ENCODE peak calls at places on chromosomes 4 and X, in four cellular contexts. P is GM12878, L is K562, E is H1. H is an unnamed sample.

GRCh38 chr4:71709961-71710360 is 73.9 kb downstream of the GC start:
- DNase-seq in E (no peak), P (no peak), L (peak), H (no peak)

GRCh38 chr4:2743518-2744445 is 12.4 kb downstream of the TNIP2 start:
- DNase-seq in L (no peak), P (no peak), E (no peak), H (no peak)

GRCh38 chr4:6562931-6563901 is 11.8 kb upstream of the MAN2B2 start:
- DNase-seq in E (no peak), L (no peak), P (no peak), H (no peak)

GRCh38 chr4:40121515-40121914 is 64.9 kb downstream of the N4BP2 start:
- DNase-seq in E (no peak), L (peak), P (peak), H (peak)

GRCh38 chr4:59341506-59341905 is 1858.6 kb upstream of the ADGRL3 start:
- DNase-seq in E (no peak), L (no peak), P (no peak), H (no peak)

GRCh38 chrX:150977411-150978162 is 5.5 kb upstream of the HMGB3 start:
- DNase-seq in E (no peak), P (no peak), L (no peak), H (no peak)

GRCh38 chr4:8291036-8291682 is 21.6 kb downstream of the HTRA3 start:
- DNase-seq in L (no peak), P (no peak), E (no peak), H (no peak)

GRCh38 chrX:68895339-68896250 is 66.8 kb downstream of the EFNB1 start:
- DNase-seq in E (no peak), L (peak), P (no peak), H (peak)

GRCh38 chrX:65587616-65588526 is 53.3 kb upstream of the LAS1L start:
- DNase-seq in E (no peak), L (peak), P (no peak), H (peak)

GRCh38 chr4:155001229-155001628 is 207.2 kb upstream of the NPY2R start:
- DNase-seq in E (no peak), L (no peak), P (no peak), H (no peak)

GRCh38 chr4:56977321-56978012 is at the start of gene NOA1:
- DNase-seq in E (peak), L (peak), P (peak), H (peak)

GRCh38 chr4:174714393-174715211 is 114.4 kb downstream of the GLRA3 start:
- DNase-seq in E (peak), L (peak), P (no peak), H (peak)

GRCh38 chrX:54639018-54639345 is 109.0 kb downstream of the GNL3L start:
- DNase-seq in E (no peak), P (no peak), L (no peak), H (no peak)

GRCh38 chrX:113529425-113530013 is 688.9 kb upstream of the AMOT start:
- DNase-seq in P (no peak), L (no peak), E (no peak), H (no peak)

GRCh38 chr4:169940460-169940859 is 85.7 kb downstream of the MFAP3L start:
- DNase-seq in P (no peak), L (no peak), E (no peak), H (no peak)

GRCh38 chr4:40283413-40283812 is 51.7 kb upstream of the CHRNA9 start:
- DNase-seq in E (no peak), P (no peak), L (no peak), H (no peak)

GRCh38 chrX:66039916-66040315 is at the start of gene VSIG4:
- DNase-seq in E (no peak), P (no peak), L (no peak), H (no peak)

GRCh38 chr4:11719879-11720278 is 291.2 kb upstream of the HS3ST1 start:
- DNase-seq in P (no peak), L (no peak), E (no peak), H (no peak)

GRCh38 chrX:13471269-13471668 is 98.1 kb upstream of the EGFL6 start:
- DNase-seq in L (peak), P (no peak), E (no peak), H (no peak)

GRCh38 chrX:140712413-140713173 is 3.0 kb downstream of the LINC00632 start:
- DNase-seq in P (no peak), L (no peak), E (peak), H (peak)

GRCh38 chr4:67084801-67085200 is 460.5 kb downstream of the CENPC start:
- DNase-seq in E (no peak), P (no peak), L (no peak), H (no peak)

GRCh38 chrX:106023947-106024346 is 14.6 kb downstream of the SERPINA7 start:
- DNase-seq in P (no peak), L (no peak), E (no peak), H (no peak)

GRCh38 chr4:170230242-170230641 is 140.5 kb upstream of the AADAT start:
- DNase-seq in E (no peak), P (no peak), L (no peak), H (no peak)

GRCh38 chrX:95076449-95076848 is 1402.4 kb downstream of the FAM133A start:
- DNase-seq in P (no peak), L (peak), E (no peak), H (peak)

GRCh38 chr4:14222630-14223029 is 595.1 kb upstream of the BOD1L1 start:
- DNase-seq in P (no peak), L (no peak), E (no peak), H (no peak)

GRCh38 chr4:147933316-147933715 is 201.4 kb downstream of the ARHGAP10 start:
- DNase-seq in L (no peak), P (no peak), E (no peak), H (peak)

GRCh38 chrX:44733931-44734330 is 109.9 kb upstream of the DUSP21 start:
- DNase-seq in L (no peak), E (no peak), P (no peak), H (peak)

GRCh38 chr4:67891645-67892044 is 7.8 kb upstream of the TMPRSS11D start:
- DNase-seq in E (no peak), P (no peak), L (no peak), H (no peak)

GRCh38 chr4:7395635-7396034 is 39.1 kb downstream of the PSAPL1 start:
- DNase-seq in P (no peak), L (no peak), E (no peak), H (no peak)

GRCh38 chrX:1165535-1166196 is 46.8 kb downstream of the CRLF2 start:
- DNase-seq in P (no peak), E (no peak), L (no peak), H (no peak)

GRCh38 chr4:10115657-10116624 is 658 bp downstream of the WDR1 start:
- DNase-seq in P (peak), E (no peak), L (peak), H (no peak)

GRCh38 chrX:133546441-133546840 is 131.2 kb upstream of the GPC4 start:
- DNase-seq in E (no peak), P (no peak), L (no peak), H (no peak)

GRCh38 chr4:80619070-80619674 is 283.6 kb downstream of the CFAP299 start:
- DNase-seq in L (peak), E (no peak), P (no peak), H (no peak)
- TF ChIP-seq CHD1 in L (no peak), E (no peak), P (no peak), H (no peak)

DNA sequence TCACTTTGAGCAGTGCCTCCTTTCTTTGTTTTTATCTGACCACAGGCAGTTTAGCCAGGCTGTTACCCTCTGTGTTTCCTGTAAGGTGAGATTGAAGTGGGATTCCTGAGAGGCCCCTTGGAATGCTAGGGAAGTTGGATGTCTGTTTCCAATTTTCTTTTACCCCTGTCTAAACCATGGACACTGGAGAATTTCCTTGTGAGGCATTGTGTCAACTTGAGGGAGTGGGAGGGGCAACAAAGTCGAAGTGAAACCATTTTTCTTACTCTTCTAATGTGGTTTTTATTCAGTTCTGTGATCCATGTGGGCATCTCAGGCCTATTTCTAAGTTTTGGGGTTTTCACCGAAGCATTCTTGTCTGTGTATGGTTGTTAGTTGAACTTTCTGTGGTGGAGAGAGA is 296.1 kb upstream of the UGT8 start:
- DNase-seq in E (no peak), L (no peak), P (no peak), H (no peak)
- TF ChIP-seq CHD1 in E (no peak), L (no peak), P (no peak), H (no peak)

GRCh38 chr4:123350191-123350544 is 46.4 kb upstream of the SPRY1 start:
- DNase-seq in E (peak), P (no peak), L (peak), H (no peak)
- TF ChIP-seq CHD1 in E (no peak), P (no peak), L (no peak), H (no peak)

DNA sequence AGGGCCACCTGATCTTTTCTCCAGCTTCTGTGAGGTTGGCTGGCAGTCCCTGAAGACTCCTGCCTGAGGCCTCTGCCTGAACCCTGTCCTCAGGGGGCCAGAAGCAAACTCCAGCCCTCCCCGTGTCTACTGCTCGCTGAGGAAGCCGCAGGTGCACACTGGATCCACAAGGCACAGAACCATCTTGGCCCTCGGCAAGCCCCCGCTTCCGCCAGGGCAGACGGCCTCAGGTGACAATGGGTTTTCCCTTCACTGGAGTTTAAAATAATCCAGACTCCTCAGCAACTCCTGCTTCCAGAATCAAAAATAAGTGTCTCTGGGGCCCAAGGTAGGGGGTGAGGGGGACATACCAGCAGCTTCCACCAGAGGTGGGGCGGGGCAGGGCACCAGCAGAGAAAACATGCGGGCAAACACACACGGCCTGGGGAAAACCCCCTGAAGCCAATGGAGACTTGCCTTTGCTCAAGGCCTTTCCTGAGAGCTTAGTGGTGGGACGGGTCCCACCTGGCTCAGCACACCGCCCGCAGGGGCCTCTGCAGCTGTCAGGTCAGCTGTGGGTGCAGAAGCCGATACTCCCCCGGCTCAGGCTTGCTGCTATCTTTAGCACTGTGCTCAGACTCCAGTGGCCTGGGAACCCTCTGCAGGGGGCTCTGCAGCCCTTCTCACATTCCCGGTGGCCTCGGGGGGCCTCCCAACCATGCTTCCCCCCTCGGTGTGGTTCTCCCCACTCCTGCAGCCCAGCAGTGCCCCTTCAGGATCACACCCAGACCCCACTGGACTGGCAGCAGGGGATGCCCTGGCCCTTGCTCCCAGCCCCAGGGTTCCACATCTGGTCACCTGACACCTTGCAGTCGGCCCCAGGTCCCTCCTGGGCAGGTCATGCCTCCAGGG is 1.9 kb downstream of the MYL5 start:
- DNase-seq in L (peak), E (no peak), P (no peak), H (no peak)
- TF ChIP-seq CHD1 in L (no peak), E (no peak), P (no peak), H (no peak)

GRCh38 chr4:105556175-105556574 is 3.8 kb downstream of the ARHGEF38 start:
- DNase-seq in L (no peak), P (no peak), E (no peak), H (no peak)

GRCh38 chr4:105563352-105563751 is 10.9 kb downstream of the ARHGEF38 start:
- DNase-seq in P (no peak), L (no peak), E (no peak), H (no peak)

GRCh38 chr4:105560488-105560887 is 8.1 kb downstream of the ARHGEF38 start:
- DNase-seq in E (no peak), L (no peak), P (no peak), H (no peak)

GRCh38 chr4:105555409-105555808 is 3.0 kb downstream of the ARHGEF38 start:
- DNase-seq in L (no peak), E (peak), P (no peak), H (no peak)

DNA sequence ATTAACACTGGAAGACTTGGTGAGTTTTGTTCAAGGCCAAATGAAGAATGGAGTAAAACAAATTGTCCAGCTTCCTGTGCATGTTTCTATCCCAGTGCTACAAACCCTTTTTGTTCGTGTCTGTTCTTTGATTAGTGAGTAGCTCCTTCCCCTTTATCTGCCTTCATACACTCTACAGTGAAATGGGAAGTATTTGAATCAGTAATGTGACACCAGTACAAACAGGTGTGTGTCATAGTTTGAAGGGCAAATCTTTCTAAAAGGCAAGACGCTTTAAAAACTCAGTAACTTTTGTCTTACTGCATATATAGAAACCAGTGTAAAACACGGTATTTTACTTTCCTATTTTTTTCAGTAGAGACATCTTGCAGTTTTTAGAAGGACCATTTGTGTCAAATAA is 5.9 kb downstream of the ARHGEF38 start:
- DNase-seq in E (no peak), L (no peak), P (no peak), H (no peak)
- TF ChIP-seq CHD1 in E (no peak), L (no peak), P (no peak), H (no peak)

GRCh38 chr4:107666134-107666533 is 53.9 kb downstream of the PAPSS1 start:
- DNase-seq in L (no peak), P (no peak), E (no peak), H (peak)
- TF ChIP-seq CHD1 in L (no peak), P (no peak), E (no peak), H (no peak)

GRCh38 chrX:127877358-127877757 is 174.8 kb downstream of the ACTRT1 start:
- DNase-seq in E (no peak), P (no peak), L (no peak), H (no peak)
- TF ChIP-seq CHD1 in E (no peak), P (no peak), L (no peak), H (no peak)